ENCODE peak calls at places on chromosomes 13 and 19, in four cellular contexts. One of them, this sample, is unnamed.

GRCh38 chr19:39582891-39583625 is 19.3 kb upstream of the LGALS13 start:
- DNase-seq in IMR-90: no peak
- DNase-seq in breast epithelium: no peak
- DNase-seq in neural progenitor cell: no peak
- DNase-seq in this sample: no peak

GRCh38 chr13:30907167-30907761 is 1.2 kb downstream of the MEDAG start:
- DNase-seq in neural progenitor cell: no peak
- DNase-seq in breast epithelium: no peak
- DNase-seq in IMR-90: peak; percentile 51
- DNase-seq in this sample: no peak

GRCh38 chr13:113877149-113877990 is 13.5 kb upstream of the GAS6 start:
- DNase-seq in breast epithelium: no peak
- DNase-seq in neural progenitor cell: no peak
- DNase-seq in IMR-90: no peak
- DNase-seq in this sample: no peak

GRCh38 chr19:55447421-55448174 is 4.5 kb upstream of the SHISA7 start:
- DNase-seq in IMR-90: peak; percentile 15
- DNase-seq in neural progenitor cell: peak; percentile 68
- DNase-seq in breast epithelium: no peak
- DNase-seq in this sample: no peak

GRCh38 chr19:6590458-6591319 is at the start of gene CD70:
- DNase-seq in neural progenitor cell: peak; percentile 80
- DNase-seq in IMR-90: no peak
- DNase-seq in breast epithelium: no peak
- DNase-seq in this sample: no peak

GRCh38 chr13:29591310-29591709 is 4.2 kb downstream of the SLC7A1 start:
- DNase-seq in IMR-90: peak; percentile 58
- DNase-seq in breast epithelium: no peak
- DNase-seq in neural progenitor cell: no peak
- DNase-seq in this sample: no peak

GRCh38 chr13:48402325-48402962 is 10.5 kb downstream of the LPAR6 start:
- DNase-seq in IMR-90: no peak
- DNase-seq in breast epithelium: no peak
- DNase-seq in neural progenitor cell: no peak
- DNase-seq in this sample: no peak

GRCh38 chr19:37513397-37513796 is 6.7 kb downstream of the ZNF793 start:
- DNase-seq in neural progenitor cell: no peak
- DNase-seq in breast epithelium: no peak
- DNase-seq in IMR-90: no peak
- DNase-seq in this sample: no peak

GRCh38 chr19:2495130-2495641 is 19.3 kb downstream of the GADD45B start:
- DNase-seq in neural progenitor cell: peak; percentile 21
- DNase-seq in IMR-90: peak; percentile 40
- DNase-seq in breast epithelium: peak; percentile 83
- DNase-seq in this sample: peak; percentile 66

GRCh38 chr19:35518313-35518712 is 4.9 kb upstream of the DMKN start:
- DNase-seq in neural progenitor cell: no peak
- DNase-seq in breast epithelium: no peak
- DNase-seq in IMR-90: peak; percentile 98
- DNase-seq in this sample: no peak

GRCh38 chr13:110390572-110390971 is 83.5 kb downstream of the COL4A2 start:
- DNase-seq in neural progenitor cell: no peak
- DNase-seq in IMR-90: peak; percentile 97
- DNase-seq in breast epithelium: no peak
- DNase-seq in this sample: no peak

GRCh38 chr13:51953347-51953746 is 57.9 kb downstream of the ATP7B start:
- DNase-seq in neural progenitor cell: no peak
- DNase-seq in breast epithelium: no peak
- DNase-seq in IMR-90: no peak
- DNase-seq in this sample: no peak

GRCh38 chr13:20400774-20401173 is 124.9 kb downstream of the CRYL1 start:
- DNase-seq in IMR-90: peak; percentile 63
- DNase-seq in neural progenitor cell: no peak
- DNase-seq in breast epithelium: no peak
- DNase-seq in this sample: no peak

GRCh38 chr19:16585808-16586476 is 13.7 kb upstream of the SLC35E1 start:
- DNase-seq in IMR-90: peak; percentile 19
- DNase-seq in breast epithelium: no peak
- DNase-seq in neural progenitor cell: no peak
- DNase-seq in this sample: no peak

GRCh38 chr19:38718747-38719543 is 25.3 kb downstream of the CAPN12 start:
- DNase-seq in neural progenitor cell: peak; percentile 44
- DNase-seq in breast epithelium: no peak
- DNase-seq in IMR-90: no peak
- DNase-seq in this sample: no peak

GRCh38 chr13:113663934-113664333 is 3.1 kb upstream of the GRK1 start:
- DNase-seq in IMR-90: no peak
- DNase-seq in neural progenitor cell: no peak
- DNase-seq in breast epithelium: no peak
- DNase-seq in this sample: no peak

GRCh38 chr19:46216612-46217011 is 12.9 kb upstream of the IGFL1 start:
- DNase-seq in breast epithelium: no peak
- DNase-seq in neural progenitor cell: no peak
- DNase-seq in IMR-90: no peak
- DNase-seq in this sample: no peak

GRCh38 chr13:51397262-51397933 is 55.4 kb downstream of the INTS6 start:
- DNase-seq in breast epithelium: peak; percentile 54
- DNase-seq in IMR-90: peak; percentile 80
- DNase-seq in neural progenitor cell: peak; percentile 21
- DNase-seq in this sample: peak; percentile 2

GRCh38 chr19:38769635-38770211 is 3.6 kb downstream of the LGALS7 start:
- DNase-seq in neural progenitor cell: peak; percentile 70
- DNase-seq in breast epithelium: peak; percentile 84
- DNase-seq in IMR-90: peak; percentile 38
- DNase-seq in this sample: peak; percentile 65

GRCh38 chr19:51735759-51736449 is 12.1 kb upstream of the HAS1 start:
- DNase-seq in breast epithelium: peak; percentile 21
- DNase-seq in neural progenitor cell: no peak
- DNase-seq in IMR-90: peak; percentile 3
- DNase-seq in this sample: peak; percentile 41

GRCh38 chr19:3543150-3544053 is 4.4 kb downstream of the TEKTIP1 start:
- DNase-seq in neural progenitor cell: no peak
- DNase-seq in IMR-90: no peak
- DNase-seq in breast epithelium: no peak
- DNase-seq in this sample: no peak

GRCh38 chr19:10662384-10663251 is 8.5 kb downstream of the ILF3 start:
- DNase-seq in breast epithelium: no peak
- DNase-seq in IMR-90: peak; percentile 37
- DNase-seq in neural progenitor cell: no peak
- DNase-seq in this sample: no peak

GRCh38 chr19:1884719-1885334 is 469 bp downstream of the ABHD17A start:
- DNase-seq in IMR-90: no peak
- DNase-seq in breast epithelium: no peak
- DNase-seq in neural progenitor cell: peak; percentile 39
- DNase-seq in this sample: no peak

GRCh38 chr19:13154241-13154778 is 4.1 kb downstream of the IER2 start:
- DNase-seq in neural progenitor cell: peak; percentile 64
- DNase-seq in breast epithelium: peak; percentile 96
- DNase-seq in IMR-90: peak; percentile 95
- DNase-seq in this sample: peak; percentile 93

GRCh38 chr13:113216165-113217056 is 7.0 kb downstream of the CUL4A start:
- DNase-seq in neural progenitor cell: peak; percentile 61
- DNase-seq in IMR-90: peak; percentile 74
- DNase-seq in breast epithelium: peak; percentile 37
- DNase-seq in this sample: no peak

GRCh38 chr19:45179063-45179847 is 671 bp downstream of the BLOC1S3 start:
- DNase-seq in neural progenitor cell: peak; percentile 61
- DNase-seq in IMR-90: peak; percentile 17
- DNase-seq in breast epithelium: no peak
- DNase-seq in this sample: no peak

GRCh38 chr13:33218020-33218419 is 67.5 kb downstream of the STARD13 start:
- DNase-seq in breast epithelium: no peak
- DNase-seq in neural progenitor cell: no peak
- DNase-seq in IMR-90: peak; percentile 71
- DNase-seq in this sample: no peak

GRCh38 chr13:28493740-28494536 is 990 bp downstream of the FLT1 start:
- DNase-seq in IMR-90: no peak
- DNase-seq in breast epithelium: no peak
- DNase-seq in neural progenitor cell: peak; percentile 67
- DNase-seq in this sample: no peak

GRCh38 chr19:2271516-2272103 is 10.4 kb downstream of the PEAK3 start:
- DNase-seq in neural progenitor cell: peak; percentile 26
- DNase-seq in breast epithelium: no peak
- DNase-seq in IMR-90: peak; percentile 75
- DNase-seq in this sample: no peak

GRCh38 chr13:95723428-95723827 is 46.5 kb downstream of the DNAJC3 start:
- DNase-seq in breast epithelium: no peak
- DNase-seq in neural progenitor cell: no peak
- DNase-seq in IMR-90: no peak
- DNase-seq in this sample: no peak

GRCh38 chr13:106038752-106039151 is 496.7 kb downstream of the EFNB2 start:
- DNase-seq in breast epithelium: no peak
- DNase-seq in IMR-90: peak; percentile 90
- DNase-seq in neural progenitor cell: no peak
- DNase-seq in this sample: no peak

GRCh38 chr19:31120952-31121351 is 228.3 kb downstream of the TSHZ3 start:
- DNase-seq in IMR-90: no peak
- DNase-seq in breast epithelium: no peak
- DNase-seq in neural progenitor cell: no peak
- DNase-seq in this sample: no peak

GRCh38 chr13:32905063-32905863 is 111.0 kb upstream of the KL start:
- DNase-seq in breast epithelium: no peak
- DNase-seq in neural progenitor cell: no peak
- DNase-seq in IMR-90: peak; percentile 3
- DNase-seq in this sample: no peak

GRCh38 chr19:30969586-30969985 is 379.6 kb downstream of the TSHZ3 start:
- DNase-seq in IMR-90: no peak
- DNase-seq in neural progenitor cell: no peak
- DNase-seq in breast epithelium: no peak
- DNase-seq in this sample: no peak

GRCh38 chr19:1122972-1123363 is 19.2 kb downstream of the GPX4 start:
- DNase-seq in breast epithelium: no peak
- DNase-seq in IMR-90: peak; percentile 56
- DNase-seq in neural progenitor cell: peak; percentile 87
- DNase-seq in this sample: no peak

GRCh38 chr19:46489445-46490272 is 6.0 kb downstream of the PNMA8B start:
- DNase-seq in IMR-90: peak; percentile 62
- DNase-seq in breast epithelium: no peak
- DNase-seq in neural progenitor cell: peak; percentile 67
- DNase-seq in this sample: peak; percentile 57

GRCh38 chr13:40589285-40590109 is 76.9 kb downstream of the FOXO1 start:
- DNase-seq in IMR-90: no peak
- DNase-seq in breast epithelium: no peak
- DNase-seq in neural progenitor cell: peak; percentile 38
- DNase-seq in this sample: no peak

GRCh38 chr13:40592035-40592434 is 74.4 kb downstream of the FOXO1 start:
- DNase-seq in IMR-90: no peak
- DNase-seq in breast epithelium: no peak
- DNase-seq in neural progenitor cell: no peak
- DNase-seq in this sample: no peak

GRCh38 chr13:40588101-40588500 is 78.3 kb downstream of the FOXO1 start:
- DNase-seq in breast epithelium: no peak
- DNase-seq in IMR-90: no peak
- DNase-seq in neural progenitor cell: no peak
- DNase-seq in this sample: no peak

GRCh38 chr13:40591091-40591490 is 75.3 kb downstream of the FOXO1 start:
- DNase-seq in breast epithelium: no peak
- DNase-seq in neural progenitor cell: no peak
- DNase-seq in IMR-90: no peak
- DNase-seq in this sample: no peak

GRCh38 chr13:40590112-40590862 is 76.2 kb downstream of the FOXO1 start:
- DNase-seq in breast epithelium: no peak
- DNase-seq in IMR-90: no peak
- DNase-seq in neural progenitor cell: no peak
- DNase-seq in this sample: no peak
- H3K4me1 ChIP-seq in breast epithelium: peaks cover 5% of the 10 kb centered on the region
- H3K4me1 ChIP-seq in IMR-90: no peaks in the 10 kb centered on the region
- H3K4me1 ChIP-seq in neural progenitor cell: peaks cover 18% of the 10 kb centered on the region
- H3K4me1 ChIP-seq in this sample: peaks cover 23% of the 10 kb centered on the region

GRCh38 chr13:102197193-102197592 is 204.7 kb downstream of the FGF14 start:
- DNase-seq in IMR-90: peak; percentile 8
- DNase-seq in breast epithelium: no peak
- DNase-seq in neural progenitor cell: peak; percentile 28
- DNase-seq in this sample: no peak
- TF ChIP-seq CTCF in IMR-90: peak; percentile 23
- TF ChIP-seq CTCF in breast epithelium: no peak
- TF ChIP-seq CTCF in neural progenitor cell: peak; percentile 35
- TF ChIP-seq CTCF in this sample: no peak

GRCh38 chr19:41296323-41296935 is 13.5 kb upstream of the CCDC97 start:
- DNase-seq in breast epithelium: peak; percentile 50
- DNase-seq in neural progenitor cell: no peak
- DNase-seq in IMR-90: no peak
- DNase-seq in this sample: no peak
- H3K4me1 ChIP-seq in breast epithelium: peaks cover 34% of the 10 kb centered on the region
- H3K4me1 ChIP-seq in neural progenitor cell: no peaks in the 10 kb centered on the region
- H3K4me1 ChIP-seq in IMR-90: peaks cover 24% of the 10 kb centered on the region
- H3K4me1 ChIP-seq in this sample: peaks cover 36% of the 10 kb centered on the region

DNA sequence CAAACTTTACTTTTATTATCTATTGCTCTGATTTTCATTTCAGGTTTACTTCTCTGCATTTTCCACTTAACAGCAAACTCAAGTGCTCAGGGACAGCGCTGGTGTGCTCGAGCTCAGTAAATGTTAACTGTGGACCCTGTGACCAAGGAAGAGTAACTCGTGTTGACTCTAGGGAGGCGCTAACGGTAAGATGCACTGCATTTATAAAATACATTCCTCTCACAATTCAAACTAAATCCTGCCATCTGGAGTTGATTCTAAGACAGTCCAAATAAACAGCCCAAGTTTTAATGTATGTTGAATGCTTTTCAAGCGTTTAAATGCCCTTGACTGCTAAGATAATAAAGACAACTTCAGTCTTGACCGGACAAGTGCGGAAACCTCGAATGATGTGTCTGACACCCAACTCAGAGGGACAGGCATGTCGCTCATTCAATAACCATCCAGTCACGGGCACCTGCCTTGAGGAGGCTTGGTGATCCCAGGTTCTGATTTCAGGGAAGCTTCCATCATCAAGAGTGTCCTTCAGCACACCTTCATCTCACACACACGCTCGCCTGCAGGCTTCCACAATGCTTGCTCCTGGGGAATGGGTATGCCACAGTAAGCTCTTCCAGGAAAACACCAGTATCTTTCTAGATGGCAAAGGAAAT is 93.1 kb downstream of the STK24 start:
- DNase-seq in breast epithelium: no peak
- DNase-seq in neural progenitor cell: no peak
- DNase-seq in IMR-90: peak; percentile 50
- DNase-seq in this sample: no peak
- TF ChIP-seq CTCF in breast epithelium: no peak
- TF ChIP-seq CTCF in neural progenitor cell: no peak
- TF ChIP-seq CTCF in IMR-90: no peak
- TF ChIP-seq CTCF in this sample: no peak

This sample was measured in thoracic aorta.